ENCODE peak calls at places on chromosomes 3 and 15, in nine cellular contexts. One of them, this sample, is unnamed.

GRCh38 chr3:100893590-100893989 is 99.6 kb downstream of the ABI3BP start:
- DNase-seq in thoracic aorta: no peak
- DNase-seq in upper lobe of right lung: peak; percentile 61
- DNase-seq in fibroblast of villous mesenchyme: peak; percentile 55
- DNase-seq in H9: peak; percentile 63
- DNase-seq in HFFc6: peak; percentile 42
- DNase-seq in RWPE1: no peak
- DNase-seq in fibroblast of lung: peak; percentile 66
- DNase-seq in tibial artery: no peak
- DNase-seq in this sample: no peak

GRCh38 chr15:52496776-52497470 is 31.8 kb downstream of the MYO5A start:
- DNase-seq in H9: no peak
- DNase-seq in fibroblast of lung: peak; percentile 46
- DNase-seq in upper lobe of right lung: no peak
- DNase-seq in thoracic aorta: no peak
- DNase-seq in HFFc6: peak; percentile 83
- DNase-seq in fibroblast of villous mesenchyme: no peak
- DNase-seq in RWPE1: no peak
- DNase-seq in tibial artery: no peak
- DNase-seq in this sample: no peak

GRCh38 chr3:42906085-42906904 is at the start of gene ZNF662:
- DNase-seq in fibroblast of lung: peak; percentile 55
- DNase-seq in tibial artery: peak; percentile 42
- DNase-seq in thoracic aorta: no peak
- DNase-seq in HFFc6: no peak
- DNase-seq in H9: peak; percentile 33
- DNase-seq in upper lobe of right lung: peak; percentile 81
- DNase-seq in fibroblast of villous mesenchyme: no peak
- DNase-seq in RWPE1: peak; percentile 19
- DNase-seq in this sample: no peak

GRCh38 chr15:66662522-66662921 is 39.5 kb upstream of the SMAD6 start:
- DNase-seq in H9: no peak
- DNase-seq in HFFc6: no peak
- DNase-seq in upper lobe of right lung: no peak
- DNase-seq in tibial artery: no peak
- DNase-seq in RWPE1: no peak
- DNase-seq in fibroblast of lung: no peak
- DNase-seq in fibroblast of villous mesenchyme: no peak
- DNase-seq in thoracic aorta: no peak
- DNase-seq in this sample: no peak

GRCh38 chr3:58003093-58003492 is 5.1 kb upstream of the FLNB start:
- DNase-seq in H9: no peak
- DNase-seq in fibroblast of villous mesenchyme: no peak
- DNase-seq in upper lobe of right lung: no peak
- DNase-seq in tibial artery: no peak
- DNase-seq in thoracic aorta: no peak
- DNase-seq in RWPE1: no peak
- DNase-seq in fibroblast of lung: no peak
- DNase-seq in HFFc6: no peak
- DNase-seq in this sample: no peak

GRCh38 chr15:78364233-78364632 is 24.1 kb downstream of the CRABP1 start:
- DNase-seq in fibroblast of villous mesenchyme: no peak
- DNase-seq in RWPE1: no peak
- DNase-seq in upper lobe of right lung: no peak
- DNase-seq in fibroblast of lung: peak; percentile 4
- DNase-seq in thoracic aorta: no peak
- DNase-seq in HFFc6: no peak
- DNase-seq in H9: no peak
- DNase-seq in tibial artery: no peak
- DNase-seq in this sample: no peak

GRCh38 chr3:39810647-39811161 is 1.3 kb downstream of the MYRIP start:
- DNase-seq in upper lobe of right lung: no peak
- DNase-seq in RWPE1: no peak
- DNase-seq in HFFc6: no peak
- DNase-seq in fibroblast of villous mesenchyme: no peak
- DNase-seq in fibroblast of lung: no peak
- DNase-seq in tibial artery: no peak
- DNase-seq in thoracic aorta: no peak
- DNase-seq in H9: peak; percentile 32
- DNase-seq in this sample: no peak

GRCh38 chr15:42494998-42495360 is 455 bp upstream of the SNAP23 start:
- DNase-seq in RWPE1: peak; percentile 57
- DNase-seq in H9: no peak
- DNase-seq in fibroblast of lung: peak; percentile 63
- DNase-seq in tibial artery: peak; percentile 58
- DNase-seq in HFFc6: peak; percentile 71
- DNase-seq in fibroblast of villous mesenchyme: peak; percentile 84
- DNase-seq in thoracic aorta: no peak
- DNase-seq in upper lobe of right lung: no peak
- DNase-seq in this sample: no peak

DNA sequence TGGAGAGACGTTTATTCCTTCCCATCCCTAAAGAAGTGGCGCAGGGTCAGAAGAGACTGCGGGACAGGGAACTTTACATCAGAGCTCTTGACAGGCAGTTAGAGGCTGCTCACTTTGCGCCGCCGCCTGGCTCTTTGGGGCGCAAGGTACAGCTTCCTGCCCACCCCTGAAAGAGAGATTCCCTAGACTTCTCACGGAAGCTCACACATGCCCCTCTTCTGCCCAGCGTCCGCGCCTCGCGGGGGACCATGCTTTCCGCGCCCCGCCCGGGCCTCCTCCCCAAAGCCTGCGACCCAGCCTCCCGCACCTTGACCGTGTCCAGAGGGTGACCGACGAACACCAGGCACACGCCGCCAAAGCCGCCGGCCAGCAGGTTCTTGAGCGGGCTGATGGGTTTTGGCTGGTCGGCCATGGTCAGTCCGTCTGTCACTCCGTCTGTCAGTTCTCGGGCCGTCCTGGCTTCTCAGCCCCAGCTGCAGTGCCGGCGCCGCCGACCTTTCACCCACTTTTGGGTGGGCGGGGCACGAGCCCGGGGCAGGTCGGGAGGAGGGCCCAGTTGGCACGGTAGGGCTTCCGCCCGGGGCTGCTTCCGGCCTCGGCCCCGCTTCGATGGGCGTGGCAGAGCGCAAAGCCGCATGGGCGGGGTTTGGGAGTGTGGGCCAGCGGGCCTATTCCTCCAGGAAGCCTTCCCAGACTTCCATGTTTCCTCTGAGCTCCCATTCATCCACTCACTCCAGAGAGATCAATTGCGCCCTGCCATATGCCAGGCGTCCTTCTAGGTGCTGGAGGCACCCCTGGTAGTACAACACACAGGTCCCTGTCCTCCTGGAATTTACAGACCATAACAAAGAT is at the start of gene SLC25A20:
- DNase-seq in fibroblast of villous mesenchyme: peak; percentile 84
- DNase-seq in thoracic aorta: peak; percentile 52
- DNase-seq in fibroblast of lung: peak; percentile 86
- DNase-seq in upper lobe of right lung: peak; percentile 97
- DNase-seq in tibial artery: peak; percentile 84
- DNase-seq in RWPE1: peak; percentile 87
- DNase-seq in H9: peak; percentile 97
- DNase-seq in HFFc6: peak; percentile 76
- DNase-seq in this sample: peak; percentile 92
- TF ChIP-seq CTCF in fibroblast of villous mesenchyme: no peak
- TF ChIP-seq CTCF in thoracic aorta: no peak
- TF ChIP-seq CTCF in fibroblast of lung: peak; percentile 9
- TF ChIP-seq CTCF in upper lobe of right lung: no peak
- TF ChIP-seq CTCF in tibial artery: no peak
- TF ChIP-seq CTCF in RWPE1: no peak
- TF ChIP-seq CTCF in H9: no peak
- TF ChIP-seq CTCF in HFFc6: no peak
- TF ChIP-seq CTCF in this sample: no peak

DNA sequence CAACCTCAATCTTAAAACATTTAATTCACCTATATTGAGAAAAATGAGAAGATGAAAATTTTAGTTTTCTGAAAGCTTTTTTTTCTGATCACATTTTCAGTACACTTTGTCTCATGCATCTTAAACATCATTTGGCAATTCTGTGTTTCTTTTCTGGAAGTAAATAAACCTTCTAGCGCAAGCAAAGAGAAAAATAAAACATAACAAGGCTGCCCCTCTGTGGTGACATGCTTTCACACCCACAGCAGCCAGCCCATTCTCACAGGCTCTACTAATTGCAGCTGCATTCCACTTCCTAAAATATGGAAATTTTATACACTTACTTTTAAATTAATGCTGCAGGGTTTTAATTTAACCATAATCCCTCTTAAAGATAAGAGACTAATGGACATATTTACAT is 90.0 kb downstream of the NEK10 start:
- DNase-seq in H9: no peak
- DNase-seq in upper lobe of right lung: no peak
- DNase-seq in tibial artery: no peak
- DNase-seq in HFFc6: no peak
- DNase-seq in fibroblast of villous mesenchyme: peak; percentile 33
- DNase-seq in RWPE1: no peak
- DNase-seq in thoracic aorta: no peak
- DNase-seq in fibroblast of lung: peak; percentile 33
- DNase-seq in this sample: no peak
- TF ChIP-seq CTCF in H9: peak; percentile 64
- TF ChIP-seq CTCF in upper lobe of right lung: peak; percentile 35
- TF ChIP-seq CTCF in tibial artery: peak; percentile 53
- TF ChIP-seq CTCF in HFFc6: peak; percentile 61
- TF ChIP-seq CTCF in fibroblast of villous mesenchyme: peak; percentile 37
- TF ChIP-seq CTCF in RWPE1: peak; percentile 15
- TF ChIP-seq CTCF in thoracic aorta: peak; percentile 21
- TF ChIP-seq CTCF in fibroblast of lung: peak; percentile 38
- TF ChIP-seq CTCF in this sample: no peak

GRCh38 chr15:77183066-77183465 is 112.2 kb upstream of the TSPAN3 start:
- DNase-seq in thoracic aorta: no peak
- DNase-seq in fibroblast of villous mesenchyme: no peak
- DNase-seq in tibial artery: no peak
- DNase-seq in H9: no peak
- DNase-seq in RWPE1: no peak
- DNase-seq in upper lobe of right lung: no peak
- DNase-seq in HFFc6: no peak
- DNase-seq in fibroblast of lung: no peak
- DNase-seq in this sample: no peak

GRCh38 chr15:77191230-77191834 is 120.4 kb upstream of the TSPAN3 start:
- DNase-seq in fibroblast of lung: no peak
- DNase-seq in thoracic aorta: no peak
- DNase-seq in upper lobe of right lung: no peak
- DNase-seq in tibial artery: no peak
- DNase-seq in H9: no peak
- DNase-seq in fibroblast of villous mesenchyme: peak; percentile 17
- DNase-seq in RWPE1: no peak
- DNase-seq in HFFc6: no peak
- DNase-seq in this sample: no peak

GRCh38 chr15:77185242-77185785 is 114.4 kb upstream of the TSPAN3 start:
- DNase-seq in fibroblast of villous mesenchyme: no peak
- DNase-seq in HFFc6: no peak
- DNase-seq in H9: no peak
- DNase-seq in RWPE1: no peak
- DNase-seq in thoracic aorta: no peak
- DNase-seq in tibial artery: no peak
- DNase-seq in fibroblast of lung: no peak
- DNase-seq in upper lobe of right lung: no peak
- DNase-seq in this sample: no peak

GRCh38 chr15:77187751-77188464 is 117.0 kb upstream of the TSPAN3 start:
- DNase-seq in thoracic aorta: peak; percentile 28
- DNase-seq in fibroblast of lung: peak; percentile 64
- DNase-seq in tibial artery: peak; percentile 64
- DNase-seq in upper lobe of right lung: no peak
- DNase-seq in RWPE1: no peak
- DNase-seq in HFFc6: peak; percentile 40
- DNase-seq in H9: no peak
- DNase-seq in fibroblast of villous mesenchyme: peak; percentile 61
- DNase-seq in this sample: peak; percentile 30

DNA sequence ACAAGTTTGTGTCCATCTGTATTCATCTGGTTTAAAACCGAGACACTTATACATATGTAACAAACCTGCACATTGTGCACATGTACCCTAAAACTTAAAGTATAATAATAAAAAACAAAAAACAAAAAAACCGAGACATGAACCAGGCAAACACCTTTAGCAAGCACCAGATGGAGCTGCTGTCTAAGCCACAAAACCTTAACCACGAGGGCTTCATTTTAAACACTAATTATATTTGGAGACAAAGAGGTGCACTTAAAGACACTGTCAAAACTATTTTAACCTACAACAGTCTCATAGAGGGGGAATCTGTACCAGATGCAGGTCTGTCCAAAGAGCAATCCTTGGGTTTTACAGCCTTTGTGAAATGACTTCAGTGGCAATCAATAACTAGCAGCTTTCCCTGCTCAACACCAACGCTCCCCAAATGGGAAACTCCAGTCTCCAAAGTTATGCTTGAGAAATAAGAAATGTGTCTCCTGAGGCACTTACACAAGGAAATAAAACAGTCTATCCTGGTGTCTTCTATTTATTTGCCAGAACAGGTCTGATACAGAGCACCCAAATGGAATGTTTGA is 115.7 kb upstream of the TSPAN3 start:
- DNase-seq in thoracic aorta: no peak
- DNase-seq in upper lobe of right lung: no peak
- DNase-seq in H9: no peak
- DNase-seq in fibroblast of villous mesenchyme: peak; percentile 65
- DNase-seq in HFFc6: peak; percentile 17
- DNase-seq in tibial artery: no peak
- DNase-seq in RWPE1: peak; percentile 11
- DNase-seq in fibroblast of lung: peak; percentile 72
- DNase-seq in this sample: peak; percentile 26
- TF ChIP-seq CTCF in thoracic aorta: no peak
- TF ChIP-seq CTCF in upper lobe of right lung: peak; percentile 36
- TF ChIP-seq CTCF in H9: peak; percentile 76
- TF ChIP-seq CTCF in fibroblast of villous mesenchyme: peak; percentile 55
- TF ChIP-seq CTCF in HFFc6: peak; percentile 78
- TF ChIP-seq CTCF in tibial artery: peak; percentile 27
- TF ChIP-seq CTCF in RWPE1: peak; percentile 36
- TF ChIP-seq CTCF in fibroblast of lung: peak; percentile 60
- TF ChIP-seq CTCF in this sample: peak; percentile 17

GRCh38 chr3:65664927-65665326 is 373.8 kb downstream of the MAGI1 start:
- DNase-seq in fibroblast of lung: no peak
- DNase-seq in tibial artery: no peak
- DNase-seq in upper lobe of right lung: no peak
- DNase-seq in RWPE1: no peak
- DNase-seq in fibroblast of villous mesenchyme: no peak
- DNase-seq in HFFc6: no peak
- DNase-seq in H9: no peak
- DNase-seq in thoracic aorta: no peak
- DNase-seq in this sample: no peak

GRCh38 chr3:65667963-65668362 is 370.8 kb downstream of the MAGI1 start:
- DNase-seq in HFFc6: no peak
- DNase-seq in RWPE1: no peak
- DNase-seq in thoracic aorta: no peak
- DNase-seq in fibroblast of lung: no peak
- DNase-seq in fibroblast of villous mesenchyme: no peak
- DNase-seq in H9: no peak
- DNase-seq in tibial artery: no peak
- DNase-seq in upper lobe of right lung: no peak
- DNase-seq in this sample: no peak

GRCh38 chr3:65664436-65664835 is 374.3 kb downstream of the MAGI1 start:
- DNase-seq in fibroblast of villous mesenchyme: no peak
- DNase-seq in thoracic aorta: no peak
- DNase-seq in tibial artery: no peak
- DNase-seq in upper lobe of right lung: no peak
- DNase-seq in H9: no peak
- DNase-seq in HFFc6: no peak
- DNase-seq in fibroblast of lung: no peak
- DNase-seq in RWPE1: no peak
- DNase-seq in this sample: no peak

GRCh38 chr3:65665922-65666321 is 372.8 kb downstream of the MAGI1 start:
- DNase-seq in upper lobe of right lung: no peak
- DNase-seq in fibroblast of villous mesenchyme: no peak
- DNase-seq in thoracic aorta: no peak
- DNase-seq in H9: no peak
- DNase-seq in fibroblast of lung: no peak
- DNase-seq in tibial artery: no peak
- DNase-seq in HFFc6: no peak
- DNase-seq in RWPE1: no peak
- DNase-seq in this sample: no peak

GRCh38 chr3:65666426-65667091 is 372.2 kb downstream of the MAGI1 start:
- DNase-seq in H9: no peak
- DNase-seq in tibial artery: no peak
- DNase-seq in RWPE1: no peak
- DNase-seq in thoracic aorta: no peak
- DNase-seq in fibroblast of villous mesenchyme: no peak
- DNase-seq in fibroblast of lung: no peak
- DNase-seq in upper lobe of right lung: no peak
- DNase-seq in HFFc6: peak; percentile 34
- DNase-seq in this sample: no peak
- TF ChIP-seq CTCF in H9: peak; percentile 47
- TF ChIP-seq CTCF in tibial artery: no peak
- TF ChIP-seq CTCF in RWPE1: no peak
- TF ChIP-seq CTCF in thoracic aorta: no peak
- TF ChIP-seq CTCF in fibroblast of villous mesenchyme: no peak
- TF ChIP-seq CTCF in fibroblast of lung: no peak
- TF ChIP-seq CTCF in upper lobe of right lung: no peak
- TF ChIP-seq CTCF in HFFc6: peak; percentile 51
- TF ChIP-seq CTCF in this sample: no peak

This sample was measured in GM20000.